ENCODE peak calls at places on chromosome 2, in nine cellular contexts. R is ecto neural progenitor cell; M is A549; J is CD8-positive, alpha-beta memory T cell; V is progenitor cell of endocrine pancreas; G is coronary artery; P is IMR-90; U is fibroblast of the conjunctiva; B is fibroblast of lung. S is an unnamed sample.

GRCh38 chr2:73091164-73091563 is 19.7 kb upstream of the SFXN5 start:
- DNase-seq in R (no peak), M (no peak), J (no peak), V (no peak), G (no peak), P (peak), U (no peak), B (no peak), S (peak)

GRCh38 chr2:188524519-188525113 is 232.9 kb downstream of the GULP1 start:
- DNase-seq in R (no peak), M (peak), J (peak), V (no peak), G (no peak), P (peak), U (peak), B (peak), S (peak)

GRCh38 chr2:196482119-196483065 is 157.1 kb upstream of the CCDC150 start:
- DNase-seq in R (no peak), M (no peak), J (no peak), V (no peak), G (no peak), P (peak), U (peak), B (no peak), S (no peak)

GRCh38 chr2:208607694-208608093 is 201.1 kb downstream of the PTH2R start:
- DNase-seq in R (no peak), M (no peak), J (no peak), V (no peak), G (no peak), P (no peak), U (no peak), B (no peak), S (peak)

GRCh38 chr2:62114564-62114963 is 81.4 kb upstream of the B3GNT2 start:
- DNase-seq in R (no peak), M (no peak), J (no peak), V (no peak), G (no peak), P (no peak), U (no peak), B (no peak), S (no peak)

GRCh38 chr2:8675543-8675942 is 6.3 kb upstream of the ID2 start:
- DNase-seq in R (no peak), M (no peak), J (no peak), V (no peak), G (peak), P (no peak), U (no peak), B (no peak), S (no peak)

GRCh38 chr2:217826505-217826904 is 176.3 kb downstream of the TNS1 start:
- DNase-seq in R (no peak), M (no peak), J (no peak), V (no peak), G (peak), P (no peak), U (no peak), B (no peak), S (no peak)

GRCh38 chr2:130375291-130376266 is 19.7 kb downstream of the PTPN18 start:
- DNase-seq in R (no peak), M (no peak), J (no peak), V (no peak), G (no peak), P (no peak), U (no peak), B (no peak), S (no peak)